ENCODE peak calls at places on chromosomes 13 and 19, in ten cellular contexts. L is HFFc6; R is activated CD4-positive, alpha-beta T cell treated with anti-CD3 and anti-CD28 coated beads, Interleukin-2, amount 50 U/mL, for 1 hour; K is kidney; T is amniotic stem cell; J is heart right ventricle; B is SJSA1; P is body of pancreas; Q is WTC11; W is NAMALWA. O is an unnamed sample.

GRCh38 chr13:76711515-76712182 is 174.6 kb downstream of the KCTD12 start:
- DNase-seq in K (no peak), R (no peak), B (peak), T (peak), Q (no peak), L (peak), J (peak), P (peak), W (no peak), O (no peak)

GRCh38 chr19:24060687-24061356 is 26.2 kb upstream of the ZNF254 start:
- DNase-seq in K (no peak), R (no peak), P (no peak), L (no peak), T (no peak), Q (no peak), B (no peak), W (no peak), J (no peak), O (no peak)

GRCh38 chr13:51004111-51004865 is 94.7 kb downstream of the RNASEH2B start:
- DNase-seq in K (no peak), T (no peak), Q (no peak), B (no peak), J (no peak), R (no peak), W (no peak), P (no peak), L (no peak), O (no peak)

GRCh38 chr13:42041017-42041683 is 7.3 kb upstream of the DGKH start:
- DNase-seq in P (peak), R (no peak), K (peak), Q (peak), T (peak), L (peak), W (peak), B (peak), J (peak), O (no peak)

GRCh38 chr19:6060600-6061391 is 49.5 kb downstream of the RFX2 start:
- DNase-seq in R (peak), P (no peak), T (no peak), K (peak), W (no peak), L (peak), B (no peak), Q (no peak), J (no peak), O (no peak)

GRCh38 chr13:21894091-21894490 is 223.2 kb downstream of the FGF9 start:
- DNase-seq in R (no peak), T (no peak), L (no peak), P (no peak), K (no peak), W (no peak), J (no peak), B (no peak), Q (no peak), O (no peak)

GRCh38 chr19:4054471-4055208 is 12.1 kb downstream of the ZBTB7A start:
- DNase-seq in P (no peak), R (no peak), T (no peak), J (no peak), L (no peak), K (peak), W (no peak), Q (no peak), B (no peak), O (no peak)

GRCh38 chr19:18167975-18168645 is 5.5 kb upstream of the IFI30 start:
- DNase-seq in K (no peak), T (no peak), B (peak), J (no peak), W (peak), Q (peak), P (peak), L (peak), R (peak), O (no peak)

GRCh38 chr19:32318884-32319520 is 26.4 kb upstream of the ZNF507 start:
- DNase-seq in T (no peak), K (no peak), R (no peak), P (no peak), J (no peak), L (no peak), B (peak), Q (peak), W (peak), O (no peak)

GRCh38 chr19:42942187-42942789 is 5.3 kb upstream of the PSG7 start:
- DNase-seq in L (no peak), Q (peak), R (no peak), J (no peak), W (peak), K (no peak), T (no peak), P (no peak), B (no peak), O (no peak)

GRCh38 chr13:25922373-25922772 is 129.4 kb downstream of the SHISA2 start:
- DNase-seq in L (no peak), K (no peak), Q (no peak), W (no peak), T (no peak), R (no peak), J (no peak), B (peak), P (no peak), O (no peak)

GRCh38 chr19:29311391-29311790 is 98.4 kb upstream of the UQCRFS1 start:
- DNase-seq in J (no peak), R (no peak), Q (peak), L (no peak), K (no peak), W (no peak), B (no peak), P (no peak), T (no peak), O (no peak)

GRCh38 chr19:12784394-12784870 is 6.9 kb upstream of the JUNB start:
- DNase-seq in J (no peak), P (no peak), B (peak), L (no peak), R (peak), Q (no peak), K (no peak), W (peak), T (no peak), O (no peak)

GRCh38 chr13:101916108-101916757 is 463.8 kb downstream of the ITGBL1 start:
- DNase-seq in L (no peak), Q (peak), B (no peak), T (no peak), R (no peak), K (peak), W (no peak), P (peak), J (no peak), O (no peak)

GRCh38 chr19:1087813-1088418 is 7.3 kb downstream of the POLR2E start:
- DNase-seq in R (no peak), P (no peak), B (no peak), W (peak), T (no peak), K (no peak), Q (no peak), L (no peak), J (no peak), O (no peak)

GRCh38 chr13:113939129-113939904 is 34.6 kb downstream of the C13orf46 start:
- DNase-seq in P (no peak), L (no peak), K (peak), W (no peak), Q (no peak), J (no peak), B (no peak), T (no peak), R (no peak), O (no peak)

GRCh38 chr19:8552810-8553209 is 24.4 kb downstream of the MYO1F start:
- DNase-seq in P (no peak), W (peak), K (no peak), T (no peak), L (peak), Q (peak), B (no peak), R (no peak), J (no peak), O (no peak)

O was measured in mesenteric fat pad.